ENCODE peak calls at places on chromosome 11, in five cellular contexts. U, L, S, A and I are unnamed samples.

GRCh38 chr11:119196833-119197483 is 9.2 kb upstream of the CBL start:
- DNase-seq in A (no peak), U (peak), L (peak), S (peak), I (peak)

GRCh38 chr11:70314730-70315129 is 44.2 kb downstream of the PPFIA1 start:
- DNase-seq in U (no peak), L (no peak), S (no peak), A (no peak), I (peak)

GRCh38 chr11:1222491-1223345 is at the start of gene MUC5B:
- DNase-seq in U (peak), S (no peak), A (no peak), L (no peak), I (no peak)

GRCh38 chr11:34671946-34672345 is 51.1 kb downstream of the EHF start:
- DNase-seq in S (no peak), A (no peak), L (no peak), U (no peak), I (no peak)

GRCh38 chr11:108592591-108593213 is 866 bp downstream of the EXPH5 start:
- DNase-seq in A (peak), U (peak), L (no peak), S (no peak), I (peak)

GRCh38 chr11:118200901-118201680 is 23.7 kb downstream of the JAML start:
- DNase-seq in A (no peak), U (no peak), S (no peak), L (no peak), I (no peak)

GRCh38 chr11:1202776-1203504 is 19.9 kb upstream of the MUC5B start:
- DNase-seq in A (peak), U (peak), L (peak), S (no peak), I (peak)

GRCh38 chr11:44556735-44557409 is 8.6 kb upstream of the CD82 start:
- DNase-seq in A (peak), L (peak), S (no peak), U (peak), I (peak)

GRCh38 chr11:118975771-118976709 is 4.5 kb downstream of the FOXR1 start:
- DNase-seq in L (no peak), S (peak), U (no peak), A (no peak), I (no peak)

GRCh38 chr11:2761131-2762030 is 61.6 kb upstream of the KCNQ1OT1 start:
- DNase-seq in U (no peak), S (no peak), A (no peak), L (no peak), I (no peak)